ENCODE peak calls at places on chromosomes 6 and 20, in eight cellular contexts. M is lower lobe of right lung; L is hepatocyte; H is fibroblast of lung; W is IMR-90; S is effector memory CD4-positive, alpha-beta T cell; R is psoas muscle; I is PC-9. D is an unnamed sample. For H3K4me1, the result is how much of the 10 kb centered on the place peaks cover.

GRCh38 chr6:9204171-9204570 is 768.8 kb upstream of the SLC35B3 start:
- DNase-seq in M (no peak), L (no peak), H (peak), W (peak), S (no peak), R (no peak), I (peak), D (no peak)

GRCh38 chr20:32664352-32665159 is 9.2 kb downstream of the C20orf203 start:
- DNase-seq in M (no peak), L (peak), H (no peak), W (no peak), S (no peak), R (no peak), I (no peak), D (no peak)

GRCh38 chr20:63287697-63288580 is 5.0 kb upstream of the COL20A1 start:
- DNase-seq in M (no peak), L (no peak), H (no peak), W (no peak), S (no peak), R (no peak), I (no peak), D (no peak)

GRCh38 chr6:142551145-142551811 is 249.5 kb downstream of the ADGRG6 start:
- DNase-seq in M (no peak), L (no peak), H (no peak), W (no peak), S (no peak), R (no peak), I (peak), D (no peak)

GRCh38 chr20:33499347-33499746 is 9.5 kb downstream of the CBFA2T2 start:
- DNase-seq in M (no peak), L (no peak), H (no peak), W (no peak), S (no peak), R (no peak), I (no peak), D (no peak)

GRCh38 chr6:107075951-107076381 is 39.3 kb downstream of the BEND3 start:
- DNase-seq in M (no peak), L (no peak), H (peak), W (peak), S (no peak), R (no peak), I (no peak), D (no peak)

GRCh38 chr20:41180599-41181333 is 43.4 kb downstream of the PLCG1 start:
- DNase-seq in M (peak), L (no peak), H (no peak), W (no peak), S (no peak), R (no peak), I (no peak), D (no peak)

GRCh38 chr6:3746119-3746691 is 5.3 kb downstream of the PXDC1 start:
- DNase-seq in M (no peak), L (no peak), H (no peak), W (no peak), S (no peak), R (peak), I (no peak), D (no peak)

GRCh38 chr6:141105481-141105880 is 1027.2 kb upstream of the GJE1 start:
- DNase-seq in M (no peak), L (no peak), H (peak), W (peak), S (no peak), R (no peak), I (no peak), D (no peak)

GRCh38 chr6:75409286-75409685 is 84.3 kb downstream of the FILIP1 start:
- DNase-seq in M (no peak), L (no peak), H (peak), W (peak), S (no peak), R (no peak), I (no peak), D (no peak)

GRCh38 chr20:25290646-25291431 is 43.0 kb downstream of the PYGB start:
- DNase-seq in M (no peak), L (no peak), H (no peak), W (no peak), S (no peak), R (peak), I (no peak), D (no peak)

GRCh38 chr20:5220334-5221077 is 93.7 kb downstream of the CDS2 start:
- DNase-seq in M (no peak), L (no peak), H (no peak), W (no peak), S (no peak), R (no peak), I (no peak), D (no peak)

GRCh38 chr6:111866857-111867256 is 6.4 kb downstream of the FYN start:
- DNase-seq in M (no peak), L (no peak), H (no peak), W (no peak), S (no peak), R (no peak), I (no peak), D (no peak)

GRCh38 chr20:43189614-43190331 is at the start of gene PTPRT:
- DNase-seq in M (no peak), L (no peak), H (no peak), W (no peak), S (no peak), R (no peak), I (no peak), D (no peak)

GRCh38 chr20:9068232-9068781 is 580 bp upstream of the PLCB4 start:
- DNase-seq in M (no peak), L (peak), H (no peak), W (peak), S (no peak), R (peak), I (peak), D (no peak)
- H3K4me3 ChIP-seq in M (peak), L (peak), H (peak), W (peak), S (no peak), R (peak), I (peak), D (no peak)

GRCh38 chr20:62242196-62242595 is 3.9 kb downstream of the OSBPL2 start:
- DNase-seq in M (no peak), L (no peak), H (no peak), W (no peak), S (no peak), R (no peak), I (no peak), D (no peak)
- H3K4me1 ChIP-seq in M (under half), L (under half), H (under half), W (under half), S (under half), R (half or more), I (under half), D (under half)

GRCh38 chr6:34227656-34228421 is 8.8 kb upstream of the HMGA1 start:
- DNase-seq in M (no peak), L (no peak), H (no peak), W (no peak), S (no peak), R (peak), I (peak), D (no peak)
- H3K27ac ChIP-seq in M (no peak), L (no peak), H (no peak), W (no peak), S (no peak), R (no peak), I (peak), D (no peak)

DNA sequence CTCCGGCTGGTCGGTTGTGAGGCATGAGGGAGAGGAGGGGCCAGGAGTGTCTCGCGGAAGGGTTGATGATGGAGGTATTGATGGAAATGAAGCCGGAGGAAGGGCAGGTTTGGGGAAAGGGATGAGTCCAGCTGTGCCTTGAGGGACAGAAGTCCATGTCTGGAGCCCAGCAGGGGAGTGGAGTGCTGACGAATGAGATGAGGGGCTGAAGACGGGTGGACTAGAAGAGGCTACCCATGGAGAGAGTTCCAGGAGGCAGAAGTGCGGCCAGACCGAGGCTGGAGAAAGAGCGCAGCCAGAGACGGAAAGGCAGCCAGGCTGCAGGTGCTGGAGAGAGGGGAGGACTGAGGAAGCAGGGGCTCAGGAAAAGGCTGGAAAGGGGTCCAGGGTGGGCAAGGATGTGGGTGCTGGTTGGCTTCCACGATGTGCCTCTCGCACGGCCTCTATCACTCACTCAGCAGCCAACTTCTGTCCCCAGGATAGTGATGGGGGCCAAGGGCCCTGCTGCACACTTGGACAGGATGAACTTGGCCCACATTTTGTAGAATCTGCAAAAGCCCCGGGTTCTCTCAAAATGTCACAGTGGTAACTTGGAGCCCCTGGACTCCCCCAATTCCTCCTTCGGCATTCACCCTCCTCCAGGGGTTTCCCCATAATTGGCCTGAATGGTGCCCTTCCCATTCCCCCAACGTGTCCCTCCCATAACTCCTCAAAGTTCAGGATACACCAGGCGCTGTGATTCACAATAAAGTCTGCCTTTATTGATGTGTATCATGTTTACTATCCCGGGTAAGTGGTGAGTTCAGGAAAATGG is 627 bp upstream of the EIF6 start:
- DNase-seq in M (no peak), L (no peak), H (no peak), W (no peak), S (no peak), R (no peak), I (no peak), D (no peak)
- H3K4me3 ChIP-seq in M (peak), L (peak), H (peak), W (peak), S (peak), R (peak), I (peak), D (peak)